ENCODE peak calls at places on chromosomes 2 and 18, in eight cellular contexts. I is AG04450; D is frontal cortex; Q is BJ; R is psoas muscle; W is activated naive CD4-positive, alpha-beta T cell treated with anti-CD3 and anti-CD28 coated beads for 36 hours; Z is fibroblast of lung; J is activated T-cell treated with anti-CD3 and anti-CD28 coated beads for 1 hour. U is an unnamed sample.

GRCh38 chr2:121210691-121211090 is 74.3 kb downstream of the TFCP2L1 start:
- DNase-seq in I (no peak), D (no peak), Q (no peak), R (peak), W (no peak), Z (no peak), J (no peak), U (peak)

GRCh38 chr2:239459581-239459980 is 58.8 kb upstream of the HDAC4 start:
- DNase-seq in I (no peak), D (no peak), Q (no peak), R (no peak), W (no peak), Z (no peak), J (no peak), U (no peak)

GRCh38 chr2:231191896-231192872 is 6.2 kb upstream of the ARMC9 start:
- DNase-seq in I (peak), D (no peak), Q (no peak), R (peak), W (no peak), Z (peak), J (no peak), U (peak)

GRCh38 chr2:240460781-240461431 is 25.4 kb downstream of the GPC1 start:
- DNase-seq in I (no peak), D (peak), Q (no peak), R (peak), W (peak), Z (no peak), J (no peak), U (no peak)

GRCh38 chr18:46917808-46918600 is 602 bp downstream of the KATNAL2 start:
- DNase-seq in I (no peak), D (no peak), Q (no peak), R (peak), W (peak), Z (peak), J (no peak), U (no peak)

GRCh38 chr18:25453556-25454269 is 101.7 kb upstream of the ZNF521 start:
- DNase-seq in I (peak), D (no peak), Q (peak), R (no peak), W (no peak), Z (peak), J (no peak), U (no peak)

GRCh38 chr2:164841719-164842623 is at the start of gene COBLL1:
- DNase-seq in I (no peak), D (no peak), Q (no peak), R (peak), W (peak), Z (peak), J (peak), U (peak)

GRCh38 chr18:22282311-22283235 is 113.2 kb downstream of the GATA6 start:
- DNase-seq in I (peak), D (no peak), Q (peak), R (no peak), W (no peak), Z (peak), J (no peak), U (peak)

GRCh38 chr2:192327576-192327975 is 132.8 kb upstream of the TMEFF2 start:
- DNase-seq in I (no peak), D (no peak), Q (no peak), R (no peak), W (no peak), Z (no peak), J (no peak), U (no peak)

GRCh38 chr2:71224457-71224856 is 2.4 kb downstream of the PAIP2B start:
- DNase-seq in I (no peak), D (no peak), Q (no peak), R (no peak), W (no peak), Z (no peak), J (no peak), U (no peak)

GRCh38 chr18:41871229-41872000 is 83.6 kb upstream of the PIK3C3 start:
- DNase-seq in I (no peak), D (no peak), Q (no peak), R (no peak), W (no peak), Z (no peak), J (no peak), U (no peak)

GRCh38 chr18:53375641-53376040 is 848.8 kb downstream of the MBD2 start:
- DNase-seq in I (no peak), D (no peak), Q (no peak), R (no peak), W (no peak), Z (no peak), J (no peak), U (no peak)

GRCh38 chr2:74430502-74430901 is 9.0 kb downstream of the WDR54 start:
- DNase-seq in I (no peak), D (no peak), Q (no peak), R (no peak), W (no peak), Z (no peak), J (no peak), U (no peak)

GRCh38 chr2:149076863-149077412 is 38.4 kb downstream of the LYPD6B start:
- DNase-seq in I (no peak), D (no peak), Q (no peak), R (no peak), W (no peak), Z (no peak), J (no peak), U (no peak)

GRCh38 chr18:32469190-32469611 is 1.5 kb downstream of the GAREM1 start:
- DNase-seq in I (no peak), D (peak), Q (no peak), R (peak), W (peak), Z (peak), J (no peak), U (no peak)

GRCh38 chr2:191499874-191500565 is 177.9 kb upstream of the NABP1 start:
- DNase-seq in I (peak), D (no peak), Q (no peak), R (no peak), W (no peak), Z (peak), J (no peak), U (no peak)

GRCh38 chr2:119694994-119695521 is 16.1 kb downstream of the TMEM177 start:
- DNase-seq in I (no peak), D (no peak), Q (peak), R (no peak), W (peak), Z (peak), J (no peak), U (peak)

GRCh38 chr2:145548479-145548878 is 1028.6 kb upstream of the ZEB2 start:
- DNase-seq in I (no peak), D (no peak), Q (no peak), R (no peak), W (no peak), Z (no peak), J (no peak), U (no peak)

GRCh38 chr2:132871829-132872228 is 201.8 kb upstream of the LYPD1 start:
- DNase-seq in I (no peak), D (no peak), Q (no peak), R (no peak), W (no peak), Z (no peak), J (no peak), U (no peak)

GRCh38 chr2:216034065-216034464 is 20.7 kb upstream of the MREG start:
- DNase-seq in I (peak), D (no peak), Q (no peak), R (peak), W (peak), Z (peak), J (peak), U (no peak)

GRCh38 chr2:10042301-10043161 is 819 bp upstream of the KLF11 start:
- DNase-seq in I (no peak), D (peak), Q (no peak), R (peak), W (peak), Z (peak), J (peak), U (peak)

GRCh38 chr18:42340423-42341009 is 385.5 kb downstream of the PIK3C3 start:
- DNase-seq in I (no peak), D (no peak), Q (no peak), R (no peak), W (no peak), Z (no peak), J (no peak), U (no peak)

GRCh38 chr2:201546576-201546975 is 95.0 kb downstream of the STRADB start:
- DNase-seq in I (peak), D (no peak), Q (peak), R (no peak), W (no peak), Z (peak), J (no peak), U (no peak)

GRCh38 chr2:119008108-119008507 is 66.1 kb downstream of the MARCO start:
- DNase-seq in I (no peak), D (no peak), Q (no peak), R (no peak), W (no peak), Z (no peak), J (no peak), U (no peak)

GRCh38 chr2:7730449-7730848 is 813.2 kb downstream of the RNF144A start:
- DNase-seq in I (no peak), D (no peak), Q (no peak), R (no peak), W (peak), Z (no peak), J (no peak), U (no peak)

GRCh38 chr18:76493213-76494107 is 1.6 kb downstream of the ZNF516 start:
- DNase-seq in I (no peak), D (no peak), Q (no peak), R (no peak), W (peak), Z (no peak), J (no peak), U (peak)

GRCh38 chr2:202149155-202149762 is 76.2 kb downstream of the KIAA2012 start:
- DNase-seq in I (no peak), D (no peak), Q (no peak), R (peak), W (no peak), Z (no peak), J (no peak), U (peak)

GRCh38 chr2:26314243-26314642 is 31.7 kb upstream of the SELENOI start:
- DNase-seq in I (no peak), D (no peak), Q (no peak), R (no peak), W (no peak), Z (no peak), J (no peak), U (no peak)

GRCh38 chr18:62045316-62045715 is 141.5 kb downstream of the PIGN start:
- DNase-seq in I (no peak), D (no peak), Q (no peak), R (no peak), W (no peak), Z (no peak), J (no peak), U (no peak)

GRCh38 chr2:132568679-132569078 is 101.3 kb downstream of the LYPD1 start:
- DNase-seq in I (no peak), D (no peak), Q (no peak), R (no peak), W (no peak), Z (no peak), J (no peak), U (no peak)

GRCh38 chr2:237693281-237694039 is 66.1 kb downstream of the LRRFIP1 start:
- DNase-seq in I (no peak), D (no peak), Q (no peak), R (no peak), W (peak), Z (peak), J (no peak), U (peak)

GRCh38 chr2:98480598-98480997 is 35.9 kb downstream of the INPP4A start:
- DNase-seq in I (no peak), D (no peak), Q (no peak), R (no peak), W (no peak), Z (no peak), J (no peak), U (no peak)

GRCh38 chr2:131034122-131035051 is 58.9 kb downstream of the FAM168B start:
- DNase-seq in I (no peak), D (peak), Q (no peak), R (no peak), W (peak), Z (no peak), J (no peak), U (no peak)

U was measured in NCI-H226.